ENCODE peak calls at places on chromosomes 1 and 21, in four cellular contexts. J, C, L and X are unnamed samples.

GRCh38 chr1:44950434-44950833 is 36.0 kb downstream of the EIF2B3 start:
- DNase-seq in J (no peak), L (no peak), C (no peak), X (no peak)

GRCh38 chr1:198850196-198850595 is 211.4 kb downstream of the PTPRC start:
- DNase-seq in L (no peak), C (no peak), J (no peak), X (no peak)

GRCh38 chr1:241733899-241734298 is 81.8 kb downstream of the WDR64 start:
- DNase-seq in C (no peak), J (no peak), L (no peak), X (no peak)

GRCh38 chr1:55050283-55050682 is 10.9 kb downstream of the PCSK9 start:
- DNase-seq in C (peak; percentile 83), L (no peak), J (peak; percentile 61), X (no peak)

GRCh38 chr1:153515504-153516394 is 20.0 kb downstream of the S100A6 start:
- DNase-seq in C (no peak), L (peak; percentile 93), J (no peak), X (no peak)

GRCh38 chr1:211520641-211521040 is 28.7 kb upstream of the RD3 start:
- DNase-seq in J (no peak), L (no peak), C (no peak), X (no peak)

GRCh38 chr1:212903664-212904063 is 45.6 kb downstream of the FLVCR1 start:
- DNase-seq in C (no peak), L (no peak), J (no peak), X (no peak)

GRCh38 chr1:216596298-216596947 is 126.8 kb downstream of the ESRRG start:
- DNase-seq in J (no peak), C (no peak), L (no peak), X (no peak)

GRCh38 chr1:84031928-84032327 is 33.0 kb upstream of the TTLL7 start:
- DNase-seq in C (no peak), J (no peak), L (no peak), X (no peak)

GRCh38 chr1:150511985-150512660 is 3.4 kb upstream of the FALEC start:
- DNase-seq in C (no peak), L (no peak), J (no peak), X (no peak)

GRCh38 chr1:247121382-247121781 is 17.2 kb upstream of the ZNF669 start:
- DNase-seq in C (no peak), L (no peak), J (no peak), X (no peak)

GRCh38 chr1:43277116-43277876 is 7.5 kb downstream of the TMEM125 start:
- DNase-seq in L (no peak), J (no peak), C (no peak), X (no peak)

GRCh38 chr1:192831706-192832355 is 23.0 kb downstream of the RGS2 start:
- DNase-seq in L (no peak), C (no peak), J (peak; percentile 79), X (no peak)

GRCh38 chr1:109980324-109981127 is 4.0 kb upstream of the AHCYL1 start:
- DNase-seq in J (no peak), C (no peak), L (peak; percentile 56), X (no peak)

GRCh38 chr1:243483084-243483845 is 227.4 kb downstream of the SDCCAG8 start:
- DNase-seq in J (no peak), L (no peak), C (no peak), X (peak; percentile 31)

GRCh38 chr1:30366914-30367313 is 356.5 kb downstream of the MATN1 start:
- DNase-seq in C (no peak), J (no peak), L (no peak), X (no peak)

GRCh38 chr1:65025794-65026193 is 59.4 kb upstream of the JAK1 start:
- DNase-seq in J (no peak), L (no peak), C (no peak), X (no peak)

GRCh38 chr1:24294757-24295371 is 24.3 kb upstream of the GRHL3 start:
- DNase-seq in L (peak; percentile 43), J (peak; percentile 69), C (no peak), X (no peak)

GRCh38 chr1:156337052-156337887 is 822 bp downstream of the CCT3 start:
- DNase-seq in C (no peak), L (no peak), J (no peak), X (no peak)

GRCh38 chr1:174700314-174700713 is 252.6 kb downstream of the GPR52 start:
- DNase-seq in J (no peak), C (no peak), L (no peak), X (no peak)

GRCh38 chr1:183689770-183690204 is 36.7 kb upstream of the APOBEC4 start:
- DNase-seq in L (no peak), J (no peak), C (no peak), X (no peak)

GRCh38 chr1:10113501-10113900 is 80.7 kb downstream of the UBE4B start:
- DNase-seq in L (no peak), C (no peak), J (no peak), X (no peak)

GRCh38 chr1:244325056-244325764 is 126.5 kb downstream of the ADSS2 start:
- DNase-seq in J (no peak), L (no peak), C (no peak), X (no peak)

GRCh38 chr21:25901580-25901979 is 166.8 kb downstream of the GABPA start:
- DNase-seq in J (no peak), L (no peak), C (no peak), X (no peak)

GRCh38 chr1:52677407-52677806 is 20.7 kb downstream of the COA7 start:
- DNase-seq in J (no peak), L (no peak), C (no peak), X (no peak)

GRCh38 chr1:195965475-195965874 is 642.8 kb downstream of the KCNT2 start:
- DNase-seq in L (no peak), C (no peak), J (no peak), X (no peak)

GRCh38 chr1:11654571-11655262 is at the start of gene FBXO44:
- DNase-seq in C (no peak), L (peak; percentile 90), J (no peak), X (no peak)

GRCh38 chr1:186308264-186309060 is 66.6 kb downstream of the TPR start:
- DNase-seq in C (no peak), L (no peak), J (no peak), X (no peak)

GRCh38 chr1:9306006-9306405 is 13.3 kb downstream of the SPSB1 start:
- DNase-seq in L (no peak), C (no peak), J (no peak), X (no peak)

GRCh38 chr1:35708179-35708891 is 10.3 kb downstream of the C1orf216 start:
- DNase-seq in L (no peak), J (no peak), C (no peak), X (peak; percentile 29)

GRCh38 chr21:46424062-46424591 is 34.6 kb upstream of the DIP2A start:
- DNase-seq in J (no peak), L (no peak), C (no peak), X (no peak)

GRCh38 chr1:11880181-11880575 is 21.4 kb upstream of the NPPB start:
- DNase-seq in C (no peak), L (no peak), J (no peak), X (no peak)

GRCh38 chr21:45292399-45293213 is 4.9 kb upstream of the POFUT2 start:
- DNase-seq in C (peak; percentile 76), J (peak; percentile 57), L (peak; percentile 85), X (peak; percentile 85)

GRCh38 chr1:6123816-6124215 is 56.3 kb downstream of the CHD5 start:
- DNase-seq in L (no peak), J (no peak), C (no peak), X (no peak)

GRCh38 chr21:39115659-39116235 is 67.5 kb downstream of the PSMG1 start:
- DNase-seq in C (no peak), J (peak; percentile 14), L (no peak), X (no peak)
- TF ChIP-seq CTCF in C (no peak), J (no peak), L (no peak), X (no peak)

DNA sequence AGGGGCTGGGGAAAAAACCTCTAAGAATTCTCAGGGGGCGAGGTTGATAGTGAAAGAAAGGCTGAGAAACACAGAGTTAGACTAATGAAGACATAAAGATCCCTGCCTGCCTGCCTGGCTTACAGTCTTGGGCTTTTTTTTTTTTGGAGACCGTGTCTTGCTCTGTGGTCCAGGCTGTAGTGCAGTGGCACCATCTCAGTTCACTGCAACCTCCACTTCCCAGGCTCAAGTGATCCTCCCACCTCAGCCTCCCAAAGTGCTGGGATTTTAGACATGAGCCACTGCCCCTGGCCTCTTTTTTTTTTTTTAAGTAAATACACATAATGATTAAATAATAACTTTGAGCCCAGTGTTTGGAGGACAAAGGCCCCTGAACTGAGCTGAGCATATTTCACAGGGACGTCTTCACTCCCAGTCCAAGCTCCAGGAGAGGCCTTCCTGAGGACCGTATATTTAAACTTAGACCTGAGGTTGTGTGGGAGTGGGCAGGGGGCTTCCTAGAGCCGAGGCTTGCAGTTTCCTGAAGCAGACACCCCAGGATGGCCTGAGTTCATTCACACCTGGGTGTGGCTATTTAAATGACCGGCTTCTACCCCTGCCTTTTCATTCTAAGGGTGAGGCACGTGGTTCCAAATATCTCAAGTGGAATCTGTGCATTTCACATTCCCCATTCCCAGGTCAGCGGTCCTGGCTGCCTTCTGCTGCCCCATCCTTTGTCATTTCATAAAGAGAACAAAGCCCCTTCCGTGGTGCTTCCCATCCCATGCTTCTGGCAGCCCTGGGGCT is 16.0 kb upstream of the EFHD2 start:
- DNase-seq in C (no peak), J (no peak), L (no peak), X (no peak)
- TF ChIP-seq CTCF in C (no peak), J (no peak), L (no peak), X (no peak)

DNA sequence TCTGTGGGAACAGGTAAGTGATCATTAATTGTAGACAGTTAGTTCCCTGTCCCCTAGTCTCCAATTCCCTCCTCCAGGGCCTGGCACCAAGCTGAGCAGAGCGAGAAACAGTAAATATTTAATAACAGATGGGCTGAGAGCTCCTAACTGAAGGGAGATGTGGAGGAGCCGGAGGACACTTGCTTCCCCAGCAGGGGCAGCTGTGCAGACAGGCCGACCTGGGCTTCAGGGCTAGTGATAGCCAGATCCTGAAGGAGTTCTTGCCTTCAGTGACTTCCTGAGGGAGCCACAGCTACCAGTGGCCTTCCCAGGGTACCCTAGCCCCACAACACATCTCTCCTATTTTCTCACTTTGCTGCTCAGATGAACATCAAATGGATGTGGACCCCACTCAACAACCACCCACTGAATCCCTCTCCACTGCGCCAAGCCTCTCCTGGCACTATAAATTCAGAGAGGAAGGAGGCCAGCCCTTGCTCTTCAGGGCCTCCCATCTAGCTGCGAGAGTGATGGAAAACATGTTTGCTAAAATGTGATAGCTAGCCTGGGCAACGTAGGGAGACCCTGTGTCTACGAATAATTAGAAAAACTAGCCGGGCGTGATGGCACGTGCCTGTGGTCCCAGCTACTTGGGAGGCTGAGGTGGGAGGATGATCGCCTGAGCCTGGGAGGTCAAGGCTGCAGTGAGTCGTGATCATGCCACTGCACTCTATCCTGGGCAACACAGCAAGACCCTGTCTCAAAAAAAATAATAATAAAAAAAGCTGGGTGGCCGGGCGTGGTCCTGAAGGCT is 26.9 kb upstream of the SYNC start:
- DNase-seq in C (no peak), J (no peak), L (no peak), X (no peak)
- TF ChIP-seq CTCF in C (peak; percentile 6), J (no peak), L (no peak), X (no peak)

DNA sequence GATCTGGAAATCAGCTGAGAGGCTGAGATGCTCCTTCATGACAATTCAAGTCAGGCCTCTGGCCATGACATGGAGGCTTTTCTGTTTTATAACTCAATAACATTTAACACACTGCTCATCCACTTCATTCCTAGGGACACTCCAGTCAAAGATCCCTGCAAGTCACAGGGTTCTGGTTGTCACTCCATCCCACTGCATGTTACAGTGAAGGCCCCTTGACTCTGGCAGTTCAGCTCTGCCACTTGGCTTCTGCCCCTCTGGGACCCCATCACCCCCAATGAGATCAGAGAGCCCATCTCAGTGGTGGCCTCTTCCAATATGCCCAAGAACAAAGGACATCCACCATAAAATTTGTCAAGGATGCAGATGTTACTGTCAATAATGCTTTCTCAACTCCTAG is 10.0 kb upstream of the FAM110D start:
- DNase-seq in C (no peak), J (no peak), L (no peak), X (no peak)
- TF ChIP-seq CTCF in C (no peak), J (no peak), L (no peak), X (no peak)